ENCODE peak calls at places on chromosome 5, in eight cellular contexts. G is GM20000; A is BJ; W is activated B cell treated with CpG ODN at 0.5 μM for 24 hours; J is fibroblast of lung; K is cardiac muscle cell; T is esophagus squamous epithelium; R is CD4-positive, alpha-beta T cell. C is an unnamed sample.
A peak's percentile ranks its signal among the peaks of the same experiment; 100 is the strongest.

GRCh38 chr5:39661026-39661779 is 236.4 kb upstream of the DAB2 start:
- DNase-seq in G (no peak), A (no peak), W (no peak), J (peak; percentile 17), K (no peak), T (no peak), R (no peak), C (no peak)

GRCh38 chr5:57439601-57440000 is 43.0 kb downstream of the ACTBL2 start:
- DNase-seq in G (no peak), A (no peak), W (no peak), J (no peak), K (no peak), T (no peak), R (no peak), C (no peak)

GRCh38 chr5:167763772-167764171 is 527.7 kb upstream of the WWC1 start:
- DNase-seq in G (no peak), A (no peak), W (no peak), J (no peak), K (no peak), T (no peak), R (no peak), C (no peak)

GRCh38 chr5:139171779-139172404 is 26.3 kb downstream of the SIL1 start:
- DNase-seq in G (no peak), A (no peak), W (no peak), J (no peak), K (no peak), T (no peak), R (no peak), C (no peak)

GRCh38 chr5:150488519-150489357 is 19.2 kb upstream of the NDST1 start:
- DNase-seq in G (no peak), A (peak; percentile 69), W (no peak), J (peak; percentile 81), K (no peak), T (no peak), R (no peak), C (no peak)

GRCh38 chr5:119655081-119655480 is 25.7 kb downstream of the FAM170A start:
- DNase-seq in G (no peak), A (no peak), W (no peak), J (peak; percentile 64), K (no peak), T (no peak), R (no peak), C (no peak)

GRCh38 chr5:74575741-74576538 is 64.6 kb downstream of the ENC1 start:
- DNase-seq in G (no peak), A (peak; percentile 42), W (no peak), J (peak; percentile 70), K (no peak), T (no peak), R (no peak), C (no peak)

GRCh38 chr5:73816656-73817420 is 190.8 kb downstream of the ARHGEF28 start:
- DNase-seq in G (no peak), A (peak; percentile 50), W (no peak), J (peak; percentile 85), K (no peak), T (no peak), R (no peak), C (no peak)

GRCh38 chr5:108615216-108615615 is 132.5 kb upstream of the FER start:
- DNase-seq in G (no peak), A (no peak), W (no peak), J (peak; percentile 77), K (no peak), T (no peak), R (no peak), C (no peak)

GRCh38 chr5:43635374-43635773 is 32.4 kb downstream of the NNT start:
- DNase-seq in G (no peak), A (no peak), W (no peak), J (no peak), K (no peak), T (no peak), R (no peak), C (no peak)

GRCh38 chr5:11715797-11716196 is 188.4 kb downstream of the CTNND2 start:
- DNase-seq in G (no peak), A (no peak), W (no peak), J (no peak), K (no peak), T (no peak), R (no peak), C (no peak)

GRCh38 chr5:11724947-11725346 is 179.3 kb downstream of the CTNND2 start:
- DNase-seq in G (no peak), A (no peak), W (no peak), J (no peak), K (no peak), T (no peak), R (no peak), C (no peak)

DNA sequence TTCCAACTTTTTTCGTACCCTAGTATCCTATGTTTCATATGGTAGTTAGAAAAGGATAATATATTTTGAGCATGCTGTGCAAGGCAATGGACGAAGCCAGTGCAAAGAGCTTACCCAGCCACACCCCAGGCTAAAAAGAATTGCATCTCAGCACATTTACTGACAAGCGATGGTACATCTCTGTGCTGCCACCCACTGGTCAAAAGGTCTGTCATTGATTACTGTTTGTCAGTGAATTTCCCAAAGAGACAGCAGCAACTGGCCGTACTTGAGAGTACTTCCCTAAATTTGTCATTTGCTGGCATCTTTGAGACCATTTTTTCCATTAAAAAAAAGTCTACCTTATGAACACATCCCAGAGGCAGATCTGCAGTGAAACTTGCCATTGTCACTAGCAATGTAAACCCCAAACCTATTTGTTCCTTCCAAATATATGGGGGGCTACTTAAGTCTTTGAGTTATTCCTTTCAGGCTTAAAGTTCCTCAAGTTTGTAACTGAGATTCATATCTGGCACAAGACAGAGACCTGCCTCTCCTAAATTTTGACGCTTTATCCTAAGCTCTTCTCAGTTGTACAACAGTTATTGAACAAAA is 184.3 kb downstream of the CTNND2 start:
- DNase-seq in G (peak; percentile 4), A (no peak), W (no peak), J (no peak), K (peak; percentile 77), T (no peak), R (no peak), C (no peak)
- TF ChIP-seq CTCF in G (no peak), A (no peak), W (no peak), J (no peak), K (no peak), T (peak; percentile 52), R (no peak), C (peak; percentile 57)

DNA sequence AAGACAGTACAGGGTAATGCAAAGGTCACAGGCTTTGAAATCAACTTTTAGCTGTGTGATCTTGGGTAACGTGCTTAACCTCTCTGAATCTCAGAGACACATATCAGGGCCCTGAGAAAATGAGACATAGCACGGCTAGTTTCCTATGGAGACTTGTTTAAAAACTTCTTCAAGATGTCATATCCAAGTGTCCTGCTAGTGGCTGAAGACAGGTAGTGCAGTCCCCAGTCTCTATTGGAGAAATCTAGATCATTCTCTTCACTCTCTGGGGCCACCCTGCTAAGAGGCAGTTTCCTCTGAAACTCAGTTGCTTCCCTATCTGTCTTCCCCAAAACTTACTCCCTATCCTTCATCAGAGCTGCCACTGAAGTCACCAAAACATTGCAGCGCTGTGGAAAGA is 30.3 kb upstream of the GRXCR2 start:
- DNase-seq in G (no peak), A (no peak), W (no peak), J (no peak), K (no peak), T (no peak), R (no peak), C (no peak)
- TF ChIP-seq CTCF in G (no peak), A (peak; percentile 27), W (no peak), J (peak; percentile 32), K (peak; percentile 32), T (peak; percentile 42), R (no peak), C (no peak)

GRCh38 chr5:66742083-66742895 is 146.1 kb downstream of the MAST4 start:
- DNase-seq in G (no peak), A (no peak), W (no peak), J (peak; percentile 21), K (peak; percentile 23), T (no peak), R (no peak), C (no peak)

GRCh38 chr5:66741394-66741793 is 145.2 kb downstream of the MAST4 start:
- DNase-seq in G (no peak), A (no peak), W (no peak), J (no peak), K (no peak), T (no peak), R (no peak), C (no peak)

GRCh38 chr5:66742896-66743247 is 146.7 kb downstream of the MAST4 start:
- DNase-seq in G (no peak), A (no peak), W (no peak), J (no peak), K (no peak), T (no peak), R (no peak), C (no peak)

GRCh38 chr5:66738136-66738535 is 141.9 kb downstream of the MAST4 start:
- DNase-seq in G (no peak), A (no peak), W (no peak), J (no peak), K (no peak), T (no peak), R (no peak), C (no peak)

DNA sequence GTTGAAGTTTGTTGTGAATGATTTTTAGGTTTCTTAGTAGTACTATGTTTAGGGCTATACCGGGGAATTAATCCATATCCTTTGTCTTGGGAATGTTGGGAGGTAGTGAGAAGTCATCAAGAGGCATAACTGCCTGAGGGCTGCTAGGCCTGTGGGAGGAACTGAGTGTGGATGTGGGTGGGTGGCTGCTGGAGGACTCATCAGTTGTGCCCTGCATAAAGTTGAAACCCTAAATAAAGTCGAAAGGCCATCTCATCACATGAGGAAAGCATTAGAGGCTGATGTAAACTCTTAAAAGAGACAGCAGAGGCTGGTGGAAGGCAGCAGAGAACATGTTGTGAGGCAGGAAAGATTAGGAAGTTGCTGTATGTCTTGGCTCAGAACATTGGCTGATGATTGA is 143.7 kb downstream of the MAST4 start:
- DNase-seq in G (no peak), A (no peak), W (no peak), J (no peak), K (no peak), T (no peak), R (no peak), C (no peak)
- TF ChIP-seq CTCF in G (no peak), A (no peak), W (no peak), J (no peak), K (no peak), T (no peak), R (no peak), C (no peak)

GRCh38 chr5:34684980-34685352 is 28.8 kb downstream of the RAI14 start:
- DNase-seq in G (no peak), A (no peak), W (no peak), J (no peak), K (no peak), T (no peak), R (no peak), C (no peak)

GRCh38 chr5:34685485-34686197 is 29.5 kb downstream of the RAI14 start:
- DNase-seq in G (no peak), A (no peak), W (no peak), J (peak; percentile 42), K (no peak), T (no peak), R (no peak), C (no peak)

GRCh38 chr5:34686762-34687268 is 30.7 kb downstream of the RAI14 start:
- DNase-seq in G (no peak), A (no peak), W (no peak), J (peak; percentile 95), K (peak; percentile 90), T (no peak), R (no peak), C (no peak)

GRCh38 chr5:34682926-34683623 is 26.9 kb downstream of the RAI14 start:
- DNase-seq in G (no peak), A (no peak), W (no peak), J (no peak), K (no peak), T (no peak), R (no peak), C (no peak)

GRCh38 chr5:34684281-34684979 is 28.3 kb downstream of the RAI14 start:
- DNase-seq in G (no peak), A (no peak), W (no peak), J (peak; percentile 44), K (peak; percentile 17), T (no peak), R (no peak), C (no peak)
- TF ChIP-seq CTCF in G (no peak), A (no peak), W (no peak), J (peak; percentile 19), K (peak; percentile 8), T (peak; percentile 20), R (no peak), C (no peak)